ENCODE peak calls at places on chromosomes 3 and 15, in seven cellular contexts. One of them, this sample, is unnamed.

GRCh38 chr3:71025010-71025409 is 558.5 kb downstream of the FOXP1 start:
- DNase-seq in K562: no peak
- DNase-seq in GM12878: no peak
- DNase-seq in HepG2: no peak
- DNase-seq in SK-N-SH: no peak
- DNase-seq in H1: no peak
- DNase-seq in GM12892: no peak
- DNase-seq in this sample: no peak

GRCh38 chr3:146221276-146221675 is 29.6 kb downstream of the PLSCR4 start:
- DNase-seq in H1: no peak
- DNase-seq in GM12878: no peak
- DNase-seq in HepG2: peak; percentile 3
- DNase-seq in K562: no peak
- DNase-seq in GM12892: no peak
- DNase-seq in SK-N-SH: no peak
- DNase-seq in this sample: no peak

GRCh38 chr3:17749281-17749680 is 6.8 kb upstream of the TBC1D5 start:
- DNase-seq in H1: peak; percentile 7
- DNase-seq in GM12892: no peak
- DNase-seq in GM12878: no peak
- DNase-seq in SK-N-SH: no peak
- DNase-seq in K562: no peak
- DNase-seq in HepG2: no peak
- DNase-seq in this sample: no peak

GRCh38 chr3:160319322-160319721 is 79.7 kb downstream of the IFT80 start:
- DNase-seq in SK-N-SH: no peak
- DNase-seq in K562: no peak
- DNase-seq in H1: no peak
- DNase-seq in GM12878: no peak
- DNase-seq in GM12892: no peak
- DNase-seq in HepG2: no peak
- DNase-seq in this sample: no peak

GRCh38 chr15:58453931-58454793 is 22.4 kb downstream of the LIPC start:
- DNase-seq in GM12892: no peak
- DNase-seq in K562: no peak
- DNase-seq in SK-N-SH: no peak
- DNase-seq in HepG2: no peak
- DNase-seq in GM12878: no peak
- DNase-seq in H1: no peak
- DNase-seq in this sample: no peak

GRCh38 chr3:12963869-12964712 is 109.1 kb downstream of the IQSEC1 start:
- DNase-seq in GM12892: no peak
- DNase-seq in K562: no peak
- DNase-seq in SK-N-SH: no peak
- DNase-seq in H1: no peak
- DNase-seq in GM12878: no peak
- DNase-seq in HepG2: peak; percentile 59
- DNase-seq in this sample: no peak

GRCh38 chr15:96225642-96226259 is 104.7 kb upstream of the NR2F2 start:
- DNase-seq in H1: no peak
- DNase-seq in HepG2: peak; percentile 82
- DNase-seq in SK-N-SH: no peak
- DNase-seq in GM12892: no peak
- DNase-seq in GM12878: no peak
- DNase-seq in K562: no peak
- DNase-seq in this sample: no peak

GRCh38 chr3:4776980-4777581 is 202.2 kb upstream of the BHLHE40 start:
- DNase-seq in SK-N-SH: no peak
- DNase-seq in HepG2: no peak
- DNase-seq in K562: no peak
- DNase-seq in H1: no peak
- DNase-seq in GM12878: peak; percentile 98
- DNase-seq in GM12892: no peak
- DNase-seq in this sample: peak; percentile 50

GRCh38 chr15:69665641-69666091 is 213.0 kb downstream of the RPLP1 start:
- DNase-seq in SK-N-SH: peak; percentile 45
- DNase-seq in GM12892: no peak
- DNase-seq in GM12878: no peak
- DNase-seq in HepG2: no peak
- DNase-seq in H1: no peak
- DNase-seq in K562: no peak
- DNase-seq in this sample: no peak

GRCh38 chr3:98577178-98577895 is 16.1 kb downstream of the CPOX start:
- DNase-seq in SK-N-SH: no peak
- DNase-seq in GM12892: no peak
- DNase-seq in HepG2: no peak
- DNase-seq in GM12878: no peak
- DNase-seq in K562: no peak
- DNase-seq in H1: no peak
- DNase-seq in this sample: no peak

GRCh38 chr3:103712320-103713008 is 1277.6 kb downstream of the ZPLD1 start:
- DNase-seq in GM12892: no peak
- DNase-seq in GM12878: no peak
- DNase-seq in H1: no peak
- DNase-seq in HepG2: no peak
- DNase-seq in K562: no peak
- DNase-seq in SK-N-SH: no peak
- DNase-seq in this sample: no peak

GRCh38 chr15:59398220-59398619 is 25.5 kb upstream of the MYO1E start:
- DNase-seq in GM12878: no peak
- DNase-seq in SK-N-SH: no peak
- DNase-seq in HepG2: no peak
- DNase-seq in GM12892: no peak
- DNase-seq in K562: no peak
- DNase-seq in H1: no peak
- DNase-seq in this sample: no peak

GRCh38 chr3:160490166-160490565 is 40.6 kb upstream of the TRIM59 start:
- DNase-seq in H1: no peak
- DNase-seq in SK-N-SH: no peak
- DNase-seq in HepG2: no peak
- DNase-seq in GM12892: no peak
- DNase-seq in K562: no peak
- DNase-seq in GM12878: no peak
- DNase-seq in this sample: no peak

GRCh38 chr3:72123908-72124441 is 339.0 kb upstream of the PROK2 start:
- DNase-seq in GM12878: peak; percentile 19
- DNase-seq in K562: no peak
- DNase-seq in SK-N-SH: no peak
- DNase-seq in H1: no peak
- DNase-seq in GM12892: no peak
- DNase-seq in HepG2: peak; percentile 21
- DNase-seq in this sample: no peak

GRCh38 chr3:117628896-117629295 is 919.3 kb downstream of the TUSC7 start:
- DNase-seq in HepG2: no peak
- DNase-seq in GM12892: no peak
- DNase-seq in H1: no peak
- DNase-seq in SK-N-SH: peak; percentile 64
- DNase-seq in K562: no peak
- DNase-seq in GM12878: no peak
- DNase-seq in this sample: no peak

GRCh38 chr3:124438813-124439212 is 291.4 kb upstream of the UMPS start:
- DNase-seq in K562: no peak
- DNase-seq in H1: no peak
- DNase-seq in SK-N-SH: no peak
- DNase-seq in HepG2: no peak
- DNase-seq in GM12892: no peak
- DNase-seq in GM12878: no peak
- DNase-seq in this sample: no peak

GRCh38 chr3:43194490-43195115 is 88.7 kb upstream of the POMGNT2 start:
- DNase-seq in GM12878: no peak
- DNase-seq in HepG2: no peak
- DNase-seq in H1: no peak
- DNase-seq in GM12892: no peak
- DNase-seq in K562: no peak
- DNase-seq in SK-N-SH: no peak
- DNase-seq in this sample: no peak

GRCh38 chr3:195914648-195915473 is 6.5 kb upstream of the TNK2 start:
- DNase-seq in H1: peak; percentile 97
- DNase-seq in GM12878: peak; percentile 66
- DNase-seq in K562: peak; percentile 86
- DNase-seq in HepG2: peak; percentile 91
- DNase-seq in SK-N-SH: peak; percentile 91
- DNase-seq in GM12892: peak; percentile 82
- DNase-seq in this sample: peak; percentile 79

GRCh38 chr15:90838066-90838465 is 30.3 kb upstream of the FURIN start:
- DNase-seq in SK-N-SH: no peak
- DNase-seq in HepG2: no peak
- DNase-seq in GM12892: no peak
- DNase-seq in H1: no peak
- DNase-seq in GM12878: no peak
- DNase-seq in K562: no peak
- DNase-seq in this sample: no peak

GRCh38 chr15:64892850-64893403 is 18.8 kb upstream of the ANKDD1A start:
- DNase-seq in GM12878: peak; percentile 45
- DNase-seq in GM12892: no peak
- DNase-seq in HepG2: no peak
- DNase-seq in K562: no peak
- DNase-seq in SK-N-SH: no peak
- DNase-seq in H1: no peak
- DNase-seq in this sample: no peak

GRCh38 chr15:82108489-82109078 is 62.8 kb upstream of the MEX3B start:
- DNase-seq in GM12892: peak; percentile 71
- DNase-seq in GM12878: no peak
- DNase-seq in K562: peak; percentile 88
- DNase-seq in HepG2: peak; percentile 23
- DNase-seq in SK-N-SH: peak; percentile 57
- DNase-seq in H1: peak; percentile 29
- DNase-seq in this sample: peak; percentile 71

GRCh38 chr15:24772709-24773373 is 97.3 kb downstream of the NPAP1 start:
- DNase-seq in SK-N-SH: peak; percentile 77
- DNase-seq in K562: peak; percentile 6
- DNase-seq in GM12892: no peak
- DNase-seq in H1: peak; percentile 73
- DNase-seq in GM12878: no peak
- DNase-seq in HepG2: peak; percentile 67
- DNase-seq in this sample: peak; percentile 10

GRCh38 chr3:182935803-182936202 is 44.5 kb downstream of the DCUN1D1 start:
- DNase-seq in SK-N-SH: no peak
- DNase-seq in GM12878: no peak
- DNase-seq in GM12892: no peak
- DNase-seq in K562: no peak
- DNase-seq in HepG2: no peak
- DNase-seq in H1: no peak
- DNase-seq in this sample: no peak
- TF ChIP-seq POLR2AphosphoS5 in SK-N-SH: no peak
- TF ChIP-seq POLR2AphosphoS5 in GM12878: no peak
- TF ChIP-seq POLR2AphosphoS5 in GM12892: no peak
- TF ChIP-seq POLR2AphosphoS5 in K562: no peak
- TF ChIP-seq POLR2AphosphoS5 in HepG2: no peak
- TF ChIP-seq POLR2AphosphoS5 in H1: no peak
- TF ChIP-seq POLR2AphosphoS5 in this sample: no peak

GRCh38 chr3:46661776-46662766 is 31.4 kb downstream of the ALS2CL start:
- DNase-seq in SK-N-SH: peak; percentile 16
- DNase-seq in GM12878: no peak
- DNase-seq in GM12892: peak; percentile 3
- DNase-seq in H1: no peak
- DNase-seq in K562: no peak
- DNase-seq in HepG2: no peak
- DNase-seq in this sample: no peak

GRCh38 chr3:46660003-46660402 is 33.5 kb downstream of the ALS2CL start:
- DNase-seq in K562: no peak
- DNase-seq in GM12878: no peak
- DNase-seq in H1: no peak
- DNase-seq in GM12892: no peak
- DNase-seq in SK-N-SH: no peak
- DNase-seq in HepG2: no peak
- DNase-seq in this sample: no peak

GRCh38 chr3:46662771-46663551 is 30.5 kb downstream of the ALS2CL start:
- DNase-seq in GM12892: peak; percentile 4
- DNase-seq in K562: no peak
- DNase-seq in HepG2: no peak
- DNase-seq in GM12878: no peak
- DNase-seq in H1: no peak
- DNase-seq in SK-N-SH: peak; percentile 27
- DNase-seq in this sample: no peak

GRCh38 chr3:46659285-46659684 is 34.2 kb downstream of the ALS2CL start:
- DNase-seq in HepG2: no peak
- DNase-seq in GM12892: no peak
- DNase-seq in SK-N-SH: peak; percentile 42
- DNase-seq in GM12878: no peak
- DNase-seq in K562: peak; percentile 6
- DNase-seq in H1: no peak
- DNase-seq in this sample: no peak

GRCh38 chr3:46660543-46661523 is 32.6 kb downstream of the ALS2CL start:
- DNase-seq in HepG2: no peak
- DNase-seq in H1: no peak
- DNase-seq in SK-N-SH: peak; percentile 27
- DNase-seq in K562: peak; percentile 6
- DNase-seq in GM12892: no peak
- DNase-seq in GM12878: no peak
- DNase-seq in this sample: peak; percentile 5
- TF ChIP-seq TAF1 in HepG2: no peak
- TF ChIP-seq TAF1 in H1: no peak
- TF ChIP-seq TAF1 in SK-N-SH: no peak
- TF ChIP-seq TAF1 in K562: no peak
- TF ChIP-seq TAF1 in GM12892: no peak
- TF ChIP-seq TAF1 in GM12878: no peak
- TF ChIP-seq TAF1 in this sample: no peak

GRCh38 chr3:153161714-153162512 is at the start of gene RAP2B:
- DNase-seq in K562: peak; percentile 93
- DNase-seq in SK-N-SH: peak; percentile 97
- DNase-seq in HepG2: peak; percentile 85
- DNase-seq in GM12878: peak; percentile 50
- DNase-seq in GM12892: peak; percentile 84
- DNase-seq in H1: peak; percentile 82
- DNase-seq in this sample: peak; percentile 81

GRCh38 chr3:153161138-153161713 is 800 bp upstream of the RAP2B start:
- DNase-seq in GM12878: peak; percentile 96
- DNase-seq in HepG2: peak; percentile 99
- DNase-seq in H1: peak; percentile 94
- DNase-seq in SK-N-SH: peak; percentile 91
- DNase-seq in K562: peak; percentile 97
- DNase-seq in GM12892: peak; percentile 79
- DNase-seq in this sample: peak; percentile 77

GRCh38 chr3:153158961-153159735 is 2.9 kb upstream of the RAP2B start:
- DNase-seq in GM12892: no peak
- DNase-seq in GM12878: no peak
- DNase-seq in HepG2: no peak
- DNase-seq in H1: no peak
- DNase-seq in K562: no peak
- DNase-seq in SK-N-SH: no peak
- DNase-seq in this sample: no peak

GRCh38 chr3:153159771-153160397 is 2.1 kb upstream of the RAP2B start:
- DNase-seq in GM12892: no peak
- DNase-seq in H1: no peak
- DNase-seq in HepG2: no peak
- DNase-seq in SK-N-SH: no peak
- DNase-seq in K562: no peak
- DNase-seq in GM12878: no peak
- DNase-seq in this sample: no peak

GRCh38 chr3:153160451-153161137 is 1.4 kb upstream of the RAP2B start:
- DNase-seq in K562: peak; percentile 45
- DNase-seq in H1: peak; percentile 50
- DNase-seq in SK-N-SH: peak; percentile 72
- DNase-seq in HepG2: peak; percentile 62
- DNase-seq in GM12878: peak; percentile 85
- DNase-seq in GM12892: peak; percentile 55
- DNase-seq in this sample: peak; percentile 53
- TF ChIP-seq POLR2AphosphoS5 in K562: no peak
- TF ChIP-seq POLR2AphosphoS5 in H1: peak; percentile 47
- TF ChIP-seq POLR2AphosphoS5 in SK-N-SH: peak; percentile 31
- TF ChIP-seq POLR2AphosphoS5 in HepG2: peak; percentile 8
- TF ChIP-seq POLR2AphosphoS5 in GM12878: peak; percentile 67
- TF ChIP-seq POLR2AphosphoS5 in GM12892: no peak
- TF ChIP-seq POLR2AphosphoS5 in this sample: peak; percentile 58

GRCh38 chr3:106850429-106850828 is 526.8 kb upstream of the CCDC54 start:
- DNase-seq in K562: no peak
- DNase-seq in H1: no peak
- DNase-seq in SK-N-SH: no peak
- DNase-seq in GM12878: no peak
- DNase-seq in GM12892: no peak
- DNase-seq in HepG2: no peak
- DNase-seq in this sample: no peak
- TF ChIP-seq TAF1 in K562: no peak
- TF ChIP-seq TAF1 in H1: no peak
- TF ChIP-seq TAF1 in SK-N-SH: no peak
- TF ChIP-seq TAF1 in GM12878: no peak
- TF ChIP-seq TAF1 in GM12892: no peak
- TF ChIP-seq TAF1 in HepG2: no peak
- TF ChIP-seq TAF1 in this sample: no peak